ENCODE peak calls at places on chromosome 9, in ten cellular contexts. B is H54; F is NCI-H446 treated with DMSO at 0.1 percent for 48 hours; S is neural crest cell; Q is iPS-NIHi11; D is GM13976; T is psoas muscle; V is HL-60; I is anterior cingulate cortex; Y is activated CD4-positive, alpha-beta T cell treated with anti-CD3 and anti-CD28 coated beads for 24 hours. G is an unnamed sample.

GRCh38 chr9:94780516-94780950 is 54.0 kb downstream of the AOPEP start:
- DNase-seq in B (no peak), F (no peak), S (no peak), Q (no peak), D (no peak), T (no peak), V (no peak), I (no peak), Y (no peak), G (no peak)

GRCh38 chr9:136433043-136433715 is 6.5 kb downstream of the INPP5E start:
- DNase-seq in B (no peak), F (no peak), S (no peak), Q (peak; percentile 16), D (no peak), T (no peak), V (no peak), I (no peak), Y (no peak), G (no peak)

GRCh38 chr9:85738509-85738908 is 3.2 kb downstream of the AGTPBP1 start:
- DNase-seq in B (no peak), F (no peak), S (no peak), Q (no peak), D (no peak), T (no peak), V (no peak), I (no peak), Y (no peak), G (no peak)

GRCh38 chr9:101376117-101376866 is 8.5 kb downstream of the BAAT start:
- DNase-seq in B (peak; percentile 41), F (no peak), S (no peak), Q (no peak), D (no peak), T (no peak), V (no peak), I (peak; percentile 53), Y (no peak), G (no peak)

GRCh38 chr9:130368631-130369103 is 76.1 kb upstream of the ASS1 start:
- DNase-seq in B (no peak), F (no peak), S (no peak), Q (no peak), D (no peak), T (no peak), V (no peak), I (no peak), Y (peak; percentile 29), G (no peak)

GRCh38 chr9:134967547-134967930 is 49.8 kb upstream of the FCN1 start:
- DNase-seq in B (no peak), F (no peak), S (no peak), Q (no peak), D (no peak), T (peak; percentile 51), V (no peak), I (peak; percentile 53), Y (no peak), G (no peak)

GRCh38 chr9:4985376-4986266 is 549 bp downstream of the JAK2 start:
- DNase-seq in B (no peak), F (no peak), S (peak; percentile 15), Q (peak; percentile 12), D (peak; percentile 18), T (peak; percentile 60), V (no peak), I (peak; percentile 24), Y (no peak), G (no peak)

GRCh38 chr9:129343697-129344375 is 165.8 kb upstream of the IER5L start:
- DNase-seq in B (no peak), F (no peak), S (no peak), Q (no peak), D (no peak), T (peak; percentile 83), V (peak; percentile 99), I (peak; percentile 29), Y (no peak), G (peak; percentile 31)

GRCh38 chr9:125985142-125985997 is 238.2 kb downstream of the PBX3 start:
- DNase-seq in B (no peak), F (no peak), S (no peak), Q (no peak), D (no peak), T (peak; percentile 18), V (no peak), I (no peak), Y (no peak), G (no peak)

GRCh38 chr9:133031130-133031422 is 279 bp downstream of the GTF3C5 start:
- DNase-seq in B (no peak), F (no peak), S (no peak), Q (no peak), D (no peak), T (no peak), V (no peak), I (no peak), Y (no peak), G (no peak)

GRCh38 chr9:112348257-112348992 is 15.0 kb upstream of the PTBP3 start:
- DNase-seq in B (peak; percentile 46), F (no peak), S (peak; percentile 25), Q (peak; percentile 17), D (peak; percentile 50), T (peak; percentile 90), V (no peak), I (peak; percentile 80), Y (peak; percentile 72), G (peak; percentile 8)

GRCh38 chr9:78032599-78033457 is 1.2 kb upstream of the GNAQ start:
- DNase-seq in B (no peak), F (no peak), S (no peak), Q (no peak), D (no peak), T (no peak), V (no peak), I (peak; percentile 70), Y (no peak), G (no peak)

GRCh38 chr9:136542246-136543041 is 3.4 kb downstream of the NOTCH1 start:
- DNase-seq in B (no peak), F (no peak), S (no peak), Q (no peak), D (no peak), T (no peak), V (no peak), I (peak; percentile 82), Y (no peak), G (peak; percentile 35)

GRCh38 chr9:82490019-82490499 is 501.5 kb downstream of the SPATA31D1 start:
- DNase-seq in B (no peak), F (no peak), S (no peak), Q (no peak), D (no peak), T (no peak), V (no peak), I (no peak), Y (no peak), G (no peak)

GRCh38 chr9:137804908-137805356 is 72.7 kb upstream of the CACNA1B start:
- DNase-seq in B (no peak), F (no peak), S (no peak), Q (no peak), D (no peak), T (no peak), V (no peak), I (no peak), Y (no peak), G (no peak)

GRCh38 chr9:130288926-130289705 is 23.6 kb downstream of the HMCN2 start:
- DNase-seq in B (no peak), F (no peak), S (no peak), Q (no peak), D (no peak), T (no peak), V (no peak), I (no peak), Y (no peak), G (no peak)

GRCh38 chr9:111994831-111995458 is 98.3 kb downstream of the UGCG start:
- DNase-seq in B (no peak), F (no peak), S (no peak), Q (no peak), D (no peak), T (no peak), V (no peak), I (no peak), Y (no peak), G (no peak)

GRCh38 chr9:91817106-91817492 is 132.9 kb downstream of the ROR2 start:
- DNase-seq in B (no peak), F (no peak), S (no peak), Q (no peak), D (no peak), T (peak; percentile 24), V (no peak), I (no peak), Y (no peak), G (no peak)

GRCh38 chr9:94639045-94639995 is at the start of gene FBP1:
- DNase-seq in B (no peak), F (no peak), S (peak; percentile 21), Q (peak; percentile 67), D (peak; percentile 65), T (peak; percentile 72), V (peak; percentile 80), I (no peak), Y (no peak), G (no peak)

GRCh38 chr9:134061688-134062371 is 6.0 kb downstream of the BRD3 start:
- DNase-seq in B (no peak), F (no peak), S (no peak), Q (peak; percentile 17), D (no peak), T (peak; percentile 86), V (no peak), I (no peak), Y (no peak), G (no peak)

GRCh38 chr9:131633491-131634031 is 88.2 kb downstream of the PRRT1B start:
- DNase-seq in B (no peak), F (no peak), S (no peak), Q (no peak), D (no peak), T (no peak), V (no peak), I (no peak), Y (no peak), G (no peak)

GRCh38 chr9:14395300-14396082 is 81.5 kb upstream of the NFIB start:
- DNase-seq in B (no peak), F (peak; percentile 90), S (no peak), Q (no peak), D (no peak), T (peak; percentile 56), V (no peak), I (peak; percentile 80), Y (no peak), G (peak; percentile 80)

GRCh38 chr9:69719368-69719767 is 40.4 kb downstream of the PTAR1 start:
- DNase-seq in B (no peak), F (no peak), S (no peak), Q (no peak), D (no peak), T (no peak), V (no peak), I (no peak), Y (no peak), G (no peak)

GRCh38 chr9:36843964-36844363 is 190.1 kb downstream of the PAX5 start:
- DNase-seq in B (no peak), F (no peak), S (no peak), Q (no peak), D (peak; percentile 55), T (no peak), V (no peak), I (no peak), Y (no peak), G (no peak)

GRCh38 chr9:18857769-18858168 is 175.2 kb downstream of the SAXO1 start:
- DNase-seq in B (no peak), F (no peak), S (no peak), Q (no peak), D (no peak), T (no peak), V (no peak), I (no peak), Y (no peak), G (no peak)